ENCODE peak calls at places on chromosomes 1 and 21, in seven cellular contexts. V is H1, Y is K562, W is HepG2, C is GM12878, G is SK-N-SH, F is GM12892. M is an unnamed sample.

GRCh38 chr1:60657926-60658325 is 424.4 kb upstream of the NFIA start:
- DNase-seq in V (no peak), Y (no peak), W (no peak), C (no peak), G (no peak), F (no peak), M (no peak)

GRCh38 chr1:25484096-25484495 is 53.4 kb downstream of the MACO1 start:
- DNase-seq in V (no peak), Y (no peak), W (no peak), C (no peak), G (no peak), F (no peak), M (no peak)

GRCh38 chr1:205604825-205605544 is 26.8 kb downstream of the ELK4 start:
- DNase-seq in V (no peak), Y (no peak), W (no peak), C (no peak), G (no peak), F (no peak), M (no peak)

GRCh38 chr21:20443558-20444155 is 554.6 kb upstream of the NCAM2 start:
- DNase-seq in V (no peak), Y (peak), W (no peak), C (no peak), G (peak), F (no peak), M (no peak)

GRCh38 chr1:59432531-59433439 is 135.9 kb downstream of the FGGY start:
- DNase-seq in V (no peak), Y (no peak), W (peak), C (peak), G (no peak), F (no peak), M (no peak)

GRCh38 chr1:226656201-226656600 is 82.9 kb downstream of the ITPKB start:
- DNase-seq in V (no peak), Y (no peak), W (no peak), C (no peak), G (no peak), F (no peak), M (no peak)

GRCh38 chr21:32549454-32549853 is 35.9 kb downstream of the TCP10L start:
- DNase-seq in V (no peak), Y (no peak), W (no peak), C (no peak), G (no peak), F (no peak), M (no peak)

GRCh38 chr1:87252406-87252805 is 76.3 kb upstream of the LMO4 start:
- DNase-seq in V (no peak), Y (no peak), W (no peak), C (no peak), G (no peak), F (no peak), M (no peak)

GRCh38 chr1:3197781-3198316 is 128.8 kb downstream of the PRDM16 start:
- DNase-seq in V (no peak), Y (no peak), W (peak), C (no peak), G (no peak), F (no peak), M (no peak)

GRCh38 chr1:16013220-16013907 is 4.5 kb downstream of the HSPB7 start:
- DNase-seq in V (peak), Y (peak), W (peak), C (peak), G (peak), F (no peak), M (no peak)

GRCh38 chr1:59543211-59543668 is 246.3 kb downstream of the FGGY start:
- DNase-seq in V (no peak), Y (no peak), W (peak), C (no peak), G (no peak), F (no peak), M (no peak)

GRCh38 chr1:19220991-19221390 is 10.9 kb upstream of the UBR4 start:
- DNase-seq in V (no peak), Y (no peak), W (no peak), C (no peak), G (no peak), F (no peak), M (no peak)

GRCh38 chr21:45390831-45391742 is 13.9 kb upstream of the COL18A1 start:
- DNase-seq in V (no peak), Y (no peak), W (no peak), C (no peak), G (no peak), F (no peak), M (no peak)

GRCh38 chr1:72623299-72623708 is 341.0 kb upstream of the NEGR1 start:
- DNase-seq in V (peak), Y (no peak), W (peak), C (peak), G (peak), F (no peak), M (no peak)

GRCh38 chr21:44354775-44355771 is 1.7 kb downstream of the TRPM2 start:
- DNase-seq in V (no peak), Y (no peak), W (peak), C (peak), G (no peak), F (no peak), M (no peak)

GRCh38 chr21:41364308-41364707 is 2.5 kb downstream of the MX2 start:
- DNase-seq in V (no peak), Y (no peak), W (no peak), C (no peak), G (no peak), F (no peak), M (no peak)

GRCh38 chr1:16120940-16121410 is 34.9 kb downstream of the EPHA2 start:
- DNase-seq in V (no peak), Y (no peak), W (peak), C (no peak), G (no peak), F (no peak), M (no peak)

GRCh38 chr1:10696977-10697376 is 99.5 kb downstream of the CASZ1 start:
- DNase-seq in V (no peak), Y (no peak), W (no peak), C (no peak), G (no peak), F (no peak), M (no peak)

GRCh38 chr21:43352568-43353281 is 74.2 kb downstream of the SIK1 start:
- DNase-seq in V (no peak), Y (peak), W (no peak), C (peak), G (peak), F (peak), M (no peak)

GRCh38 chr1:1397839-1398523 is 1.2 kb downstream of the CCNL2 start:
- DNase-seq in V (no peak), Y (peak), W (peak), C (no peak), G (peak), F (no peak), M (no peak)

GRCh38 chr1:157961805-157962762 is 31.4 kb upstream of the KIRREL1 start:
- DNase-seq in V (no peak), Y (no peak), W (no peak), C (no peak), G (no peak), F (no peak), M (no peak)

GRCh38 chr21:30962013-30962412 is 76.3 kb downstream of the KRTAP19-8 start:
- DNase-seq in V (no peak), Y (no peak), W (no peak), C (no peak), G (no peak), F (no peak), M (no peak)

GRCh38 chr1:36153476-36153875 is 2.5 kb upstream of the MAP7D1 start:
- DNase-seq in V (no peak), Y (no peak), W (no peak), C (no peak), G (no peak), F (no peak), M (no peak)

GRCh38 chr1:232982238-232982944 is 32.0 kb downstream of the NTPCR start:
- DNase-seq in V (no peak), Y (no peak), W (no peak), C (no peak), G (no peak), F (no peak), M (no peak)

GRCh38 chr21:26776320-26777021 is 68.7 kb downstream of the ADAMTS1 start:
- DNase-seq in V (no peak), Y (no peak), W (no peak), C (no peak), G (no peak), F (no peak), M (no peak)

GRCh38 chr1:181335631-181336030 is 147.7 kb upstream of the CACNA1E start:
- DNase-seq in V (no peak), Y (no peak), W (no peak), C (no peak), G (no peak), F (no peak), M (no peak)

GRCh38 chr1:181334724-181335123 is 148.6 kb upstream of the CACNA1E start:
- DNase-seq in V (no peak), Y (no peak), W (no peak), C (no peak), G (no peak), F (no peak), M (no peak)
- TF ChIP-seq TAF1 in V (no peak), Y (no peak), W (no peak), C (no peak), G (no peak), F (no peak), M (no peak)

GRCh38 chr1:201153474-201154388 is 543 bp downstream of the TMEM9 start:
- DNase-seq in V (no peak), Y (peak), W (no peak), C (no peak), G (no peak), F (peak), M (no peak)
- TF ChIP-seq TAF1 in V (peak), Y (no peak), W (peak), C (no peak), G (peak), F (no peak), M (no peak)

DNA sequence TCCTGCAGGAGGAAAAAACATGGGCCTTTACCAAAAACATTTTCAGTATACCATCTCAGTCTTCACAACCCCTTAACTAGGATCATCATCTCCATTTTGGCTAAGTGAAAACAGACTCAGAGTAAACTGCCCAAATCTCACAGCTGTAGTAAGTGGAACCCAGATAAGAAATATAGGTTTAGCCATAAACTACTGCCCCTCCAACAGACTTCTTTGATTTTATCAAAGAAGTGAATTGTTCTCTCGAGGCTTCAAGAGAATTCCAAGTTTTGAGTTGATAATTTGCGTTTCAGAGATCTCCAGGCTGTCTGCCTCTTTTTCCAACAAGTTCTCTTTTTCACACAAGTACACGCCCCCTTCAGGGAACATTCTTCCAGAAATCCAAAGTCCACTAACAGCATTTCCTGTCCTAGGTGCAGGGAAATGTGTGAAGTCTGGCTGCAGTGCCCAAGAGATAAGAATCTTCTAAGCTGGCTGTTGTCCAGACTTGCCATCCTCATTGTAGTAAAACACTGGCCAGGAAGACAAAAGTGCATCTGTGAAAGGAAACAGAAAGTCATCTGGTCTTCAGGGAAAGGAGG is 30.8 kb downstream of the RNF19B start:
- DNase-seq in V (no peak), Y (no peak), W (peak), C (no peak), G (peak), F (no peak), M (no peak)
- TF ChIP-seq TAF1 in V (no peak), Y (no peak), W (no peak), C (no peak), G (no peak), F (no peak), M (no peak)

DNA sequence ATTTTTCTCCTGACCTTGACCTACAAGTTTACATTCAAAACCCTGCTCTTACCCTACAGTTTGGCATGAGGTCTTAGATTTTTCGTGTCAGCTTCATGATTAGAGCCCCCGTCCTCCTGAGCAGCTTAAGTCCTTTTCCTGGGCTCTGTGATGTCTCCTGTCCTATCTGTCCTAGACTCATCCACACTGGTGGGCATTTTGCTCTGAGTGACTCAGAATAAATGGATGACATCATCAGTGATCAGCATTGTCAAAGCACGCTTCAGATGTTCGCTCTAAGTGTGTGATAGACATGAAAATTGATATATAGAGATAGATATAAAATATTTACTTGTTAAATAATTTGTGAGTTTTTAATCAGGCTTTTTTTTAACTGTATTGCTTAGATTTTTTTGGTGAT is 21.8 kb downstream of the RGS13 start:
- DNase-seq in V (no peak), Y (no peak), W (no peak), C (no peak), G (no peak), F (no peak), M (no peak)
- TF ChIP-seq TAF1 in V (no peak), Y (no peak), W (no peak), C (no peak), G (no peak), F (no peak), M (no peak)

DNA sequence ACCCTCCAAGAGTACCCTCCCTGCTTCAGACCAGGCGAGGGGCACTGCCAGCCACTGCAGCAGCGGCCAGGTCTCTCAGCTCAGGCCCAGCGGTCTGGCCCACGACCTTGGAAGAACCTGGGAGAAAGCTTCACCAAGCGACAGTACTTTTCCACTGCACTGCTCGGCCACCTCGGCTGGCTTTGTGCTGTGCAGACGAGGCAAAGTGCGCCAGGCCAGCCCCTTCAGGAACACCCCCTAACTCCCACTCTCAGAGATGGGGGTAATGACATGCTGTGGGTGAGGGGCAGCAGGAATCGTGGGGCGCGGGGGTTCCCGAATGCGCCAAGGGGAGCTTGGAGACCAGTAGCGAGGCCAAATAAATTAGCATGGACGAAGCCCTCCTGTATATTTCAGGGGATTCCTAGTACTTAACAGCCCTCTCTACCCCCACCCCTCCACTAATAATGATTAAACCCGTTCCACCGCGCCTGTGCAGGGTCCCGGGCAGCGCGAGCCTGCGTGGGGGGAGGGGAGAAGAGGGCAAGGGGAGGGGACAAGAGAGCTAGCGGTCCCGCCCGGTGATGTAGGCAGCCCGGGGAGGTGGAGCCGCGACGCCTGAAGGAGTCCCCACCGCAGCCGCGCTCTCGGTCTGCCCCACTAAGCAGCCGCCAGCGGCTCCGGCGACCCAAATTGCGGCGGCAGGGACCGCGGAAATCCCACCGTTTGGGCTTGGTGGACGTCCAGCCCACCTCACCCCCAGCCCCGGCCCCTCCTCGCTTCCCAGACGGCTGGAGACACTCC is at the start of gene FAM43B:
- DNase-seq in V (peak), Y (peak), W (peak), C (no peak), G (peak), F (no peak), M (peak)
- TF ChIP-seq TAF1 in V (peak), Y (no peak), W (peak), C (no peak), G (no peak), F (no peak), M (no peak)

DNA sequence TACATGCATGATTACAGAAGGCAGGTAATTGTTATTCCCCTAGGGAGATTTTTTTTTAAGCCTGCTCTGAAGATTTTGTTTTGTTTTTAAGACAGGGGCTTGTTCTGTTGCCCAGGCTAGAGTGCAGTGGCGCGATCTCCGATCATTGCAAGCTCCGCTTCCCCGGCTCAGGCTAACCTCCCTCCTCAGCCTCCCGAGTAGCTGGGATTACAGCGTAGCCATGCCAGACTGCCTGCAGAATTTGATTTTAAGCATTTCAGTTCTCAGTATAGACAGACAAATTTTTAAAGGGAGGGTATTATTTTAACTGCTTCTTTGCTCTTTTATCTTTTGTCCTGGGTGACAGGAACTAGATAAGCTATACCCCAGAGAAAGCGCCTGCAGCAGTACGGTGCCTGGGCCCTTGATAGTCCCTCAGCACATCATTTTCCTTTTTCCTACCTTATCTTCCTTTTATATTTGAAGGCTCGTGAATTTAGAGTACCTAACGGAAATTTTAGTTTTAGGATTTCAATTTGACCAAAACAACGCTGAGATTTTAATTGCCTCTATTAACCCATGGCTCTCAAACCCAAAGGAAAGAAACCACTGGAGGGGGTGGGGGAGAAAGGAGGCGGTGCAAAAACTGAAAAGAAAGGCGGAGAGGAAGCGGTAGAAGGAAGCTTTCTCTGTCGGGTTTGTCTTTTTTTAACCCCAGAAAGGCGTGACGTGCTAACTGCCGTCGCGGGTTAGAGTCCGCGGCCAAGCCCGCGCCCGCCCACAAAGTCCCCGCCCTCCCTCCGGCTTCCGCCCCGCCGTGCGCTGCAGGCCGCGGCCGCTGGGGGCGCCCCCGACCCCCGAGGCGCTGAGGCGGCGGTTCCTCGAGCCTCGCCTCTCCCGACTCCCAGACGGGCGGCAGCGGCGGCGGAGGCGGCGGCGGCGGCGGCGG is at the start of gene EEIG2:
- DNase-seq in V (peak), Y (peak), W (peak), C (peak), G (peak), F (peak), M (peak)
- TF ChIP-seq TAF1 in V (peak), Y (peak), W (peak), C (peak), G (peak), F (no peak), M (peak)

DNA sequence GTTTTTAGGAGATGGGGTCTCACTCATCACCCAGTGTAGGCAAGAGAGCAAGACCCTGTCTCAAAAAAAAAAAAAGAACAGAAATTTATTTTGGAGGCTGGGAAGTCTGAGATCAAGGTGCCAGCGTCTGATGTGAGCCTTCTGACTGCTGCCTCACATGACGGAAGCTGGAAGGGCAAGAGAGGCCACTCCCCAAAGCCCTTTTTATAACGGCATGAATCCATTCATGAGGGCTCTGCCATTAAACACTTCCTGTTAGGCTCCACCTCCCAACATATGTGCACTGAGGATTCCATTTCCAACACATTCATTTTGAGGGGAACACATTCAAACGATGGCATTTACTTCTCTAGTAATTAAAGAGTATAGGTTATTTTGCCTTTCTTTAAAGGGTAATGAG is 50.9 kb upstream of the C1orf198 start:
- DNase-seq in V (no peak), Y (no peak), W (no peak), C (no peak), G (no peak), F (no peak), M (no peak)
- TF ChIP-seq TAF1 in V (no peak), Y (no peak), W (no peak), C (no peak), G (no peak), F (no peak), M (no peak)

DNA sequence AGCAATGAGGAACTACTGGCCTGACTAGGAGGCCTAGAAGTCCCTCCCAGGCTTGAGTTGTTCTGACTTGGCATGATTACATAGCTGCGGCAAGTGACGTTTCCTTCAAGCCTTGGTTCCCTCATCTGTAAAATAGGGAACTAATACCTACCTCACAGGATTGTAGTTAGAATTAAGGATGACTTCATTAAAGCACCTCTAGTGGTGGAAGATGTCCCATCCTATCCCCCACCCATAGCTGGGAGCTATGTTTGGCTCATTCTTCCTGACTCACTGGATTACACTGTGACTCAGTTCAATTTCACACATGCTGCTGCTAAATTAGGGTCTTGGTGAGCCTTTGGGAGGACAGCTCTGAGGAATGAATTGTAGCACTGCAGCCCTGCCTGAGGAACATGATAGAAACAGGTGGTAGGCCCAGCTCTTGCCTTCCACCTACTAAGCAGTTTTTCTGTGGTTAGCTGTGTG is 6.0 kb upstream of the SHISA4 start:
- DNase-seq in V (no peak), Y (peak), W (no peak), C (peak), G (no peak), F (no peak), M (no peak)
- TF ChIP-seq TAF1 in V (no peak), Y (no peak), W (no peak), C (no peak), G (no peak), F (no peak), M (no peak)

GRCh38 chr21:35053356-35054096 is 4.4 kb upstream of the RUNX1 start:
- DNase-seq in V (no peak), Y (no peak), W (peak), C (no peak), G (no peak), F (no peak), M (no peak)
- TF ChIP-seq TAF1 in V (no peak), Y (no peak), W (no peak), C (no peak), G (no peak), F (no peak), M (no peak)

DNA sequence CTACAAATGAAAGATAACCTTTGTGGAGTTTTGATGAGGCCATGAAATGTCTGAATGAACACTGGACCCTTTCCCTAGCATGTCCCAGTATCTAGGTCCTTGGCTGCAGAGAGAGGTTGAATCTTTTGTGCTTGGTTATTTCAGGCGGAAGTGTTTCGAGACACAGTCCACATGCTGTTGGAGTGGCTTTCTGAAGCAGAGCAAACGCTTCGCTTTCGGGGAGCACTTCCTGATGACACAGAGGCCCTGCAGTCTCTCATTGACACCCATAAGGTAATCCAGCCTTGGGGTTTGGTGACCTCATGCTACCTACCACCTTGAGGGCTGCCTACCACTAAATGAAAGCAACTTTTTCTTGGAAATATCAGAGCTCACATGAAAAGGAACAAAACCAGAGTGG is 38.9 kb upstream of the BMP8A start:
- DNase-seq in V (no peak), Y (no peak), W (no peak), C (no peak), G (no peak), F (no peak), M (no peak)
- TF ChIP-seq TAF1 in V (no peak), Y (no peak), W (no peak), C (no peak), G (no peak), F (no peak), M (no peak)

M was measured in GM12891.